ENCODE peak calls at places on chromosome 21, in six cellular contexts. A is neuronal stem cell, G is IMR-90, S is H1, X is trophoblast cell, H is mesenchymal stem cell. R is an unnamed sample.
A peak's percentile ranks its signal among the peaks of the same experiment; 100 is the strongest.

GRCh38 chr21:14259669-14260458 is 43.9 kb downstream of the RBM11 start:
- DNase-seq in A (peak; percentile 53), G (peak; percentile 56), S (no peak), X (peak; percentile 78), H (peak; percentile 53), R (no peak)

GRCh38 chr21:43803558-43804300 is 14.4 kb downstream of the RRP1 start:
- DNase-seq in A (no peak), G (no peak), S (no peak), X (no peak), H (no peak), R (no peak)

GRCh38 chr21:17781524-17781923 is 37.6 kb downstream of the C21orf91 start:
- DNase-seq in A (no peak), G (no peak), S (no peak), X (no peak), H (no peak), R (no peak)

GRCh38 chr21:29121759-29122158 is 8.7 kb upstream of the MAP3K7CL start:
- DNase-seq in A (no peak), G (no peak), S (no peak), X (no peak), H (no peak), R (no peak)

GRCh38 chr21:29091032-29091431 is 17.6 kb upstream of the CCT8 start:
- DNase-seq in A (no peak), G (peak; percentile 84), S (no peak), X (peak; percentile 87), H (peak; percentile 76), R (no peak)

GRCh38 chr21:37319551-37319950 is 47.0 kb upstream of the DYRK1A start:
- DNase-seq in A (no peak), G (no peak), S (no peak), X (no peak), H (no peak), R (no peak)

GRCh38 chr21:46376856-46377453 is 53.0 kb downstream of the PCNT start:
- DNase-seq in A (no peak), G (no peak), S (no peak), X (no peak), H (no peak), R (no peak)

GRCh38 chr21:33651965-33652680 is 9.8 kb downstream of the ITSN1 start:
- DNase-seq in A (no peak), G (no peak), S (no peak), X (no peak), H (no peak), R (no peak)

GRCh38 chr21:37237764-37238163 is 29.4 kb downstream of the VPS26C start:
- DNase-seq in A (no peak), G (no peak), S (no peak), X (no peak), H (no peak), R (no peak)

GRCh38 chr21:25878334-25878733 is 143.6 kb downstream of the GABPA start:
- DNase-seq in A (no peak), G (peak; percentile 18), S (no peak), X (peak; percentile 42), H (peak; percentile 34), R (no peak)

GRCh38 chr21:28884481-28884880 is 108.2 kb downstream of the LTN1 start:
- DNase-seq in A (no peak), G (peak; percentile 8), S (no peak), X (no peak), H (no peak), R (no peak)

GRCh38 chr21:46264690-46265144 is 20.7 kb downstream of the MCM3AP start:
- DNase-seq in A (no peak), G (no peak), S (no peak), X (no peak), H (no peak), R (no peak)

GRCh38 chr21:37821791-37822450 is 94.3 kb downstream of the KCNJ6 start:
- DNase-seq in A (no peak), G (peak; percentile 45), S (no peak), X (no peak), H (no peak), R (no peak)

GRCh38 chr21:32299695-32300094 is 1.0 kb downstream of the MRAP start:
- DNase-seq in A (no peak), G (no peak), S (no peak), X (no peak), H (no peak), R (no peak)

GRCh38 chr21:34524671-34525601 is 12.9 kb upstream of the KCNE1 start:
- DNase-seq in A (no peak), G (peak; percentile 84), S (no peak), X (peak; percentile 88), H (peak; percentile 74), R (peak; percentile 71)

GRCh38 chr21:17828223-17828622 is 9.1 kb upstream of the C21orf91 start:
- DNase-seq in A (no peak), G (peak; percentile 75), S (no peak), X (peak; percentile 9), H (peak; percentile 66), R (no peak)

GRCh38 chr21:19507682-19508260 is 1104.2 kb upstream of the TMPRSS15 start:
- DNase-seq in A (no peak), G (no peak), S (no peak), X (no peak), H (peak; percentile 12), R (no peak)

GRCh38 chr21:20424943-20425342 is 573.3 kb upstream of the NCAM2 start:
- DNase-seq in A (no peak), G (no peak), S (no peak), X (no peak), H (no peak), R (peak; percentile 36)

GRCh38 chr21:31530918-31531705 is 128.4 kb upstream of the SOD1 start:
- DNase-seq in A (no peak), G (no peak), S (no peak), X (no peak), H (no peak), R (no peak)

GRCh38 chr21:43687566-43688395 is 28.4 kb downstream of the RRP1B start:
- DNase-seq in A (no peak), G (no peak), S (no peak), X (no peak), H (no peak), R (no peak)

GRCh38 chr21:14382486-14382834 is 486 bp downstream of the HSPA13 start:
- DNase-seq in A (no peak), G (peak; percentile 11), S (no peak), X (no peak), H (no peak), R (no peak)

GRCh38 chr21:25903599-25903998 is 168.8 kb downstream of the GABPA start:
- DNase-seq in A (no peak), G (no peak), S (no peak), X (peak; percentile 27), H (peak; percentile 27), R (no peak)

GRCh38 chr21:43971201-43971991 is 40.7 kb upstream of the TRAPPC10 start:
- DNase-seq in A (no peak), G (no peak), S (no peak), X (no peak), H (no peak), R (no peak)

GRCh38 chr21:41316641-41317392 is at the start of gene FAM3B:
- DNase-seq in A (peak; percentile 15), G (no peak), S (peak; percentile 43), X (peak; percentile 22), H (no peak), R (peak; percentile 84)

DNA sequence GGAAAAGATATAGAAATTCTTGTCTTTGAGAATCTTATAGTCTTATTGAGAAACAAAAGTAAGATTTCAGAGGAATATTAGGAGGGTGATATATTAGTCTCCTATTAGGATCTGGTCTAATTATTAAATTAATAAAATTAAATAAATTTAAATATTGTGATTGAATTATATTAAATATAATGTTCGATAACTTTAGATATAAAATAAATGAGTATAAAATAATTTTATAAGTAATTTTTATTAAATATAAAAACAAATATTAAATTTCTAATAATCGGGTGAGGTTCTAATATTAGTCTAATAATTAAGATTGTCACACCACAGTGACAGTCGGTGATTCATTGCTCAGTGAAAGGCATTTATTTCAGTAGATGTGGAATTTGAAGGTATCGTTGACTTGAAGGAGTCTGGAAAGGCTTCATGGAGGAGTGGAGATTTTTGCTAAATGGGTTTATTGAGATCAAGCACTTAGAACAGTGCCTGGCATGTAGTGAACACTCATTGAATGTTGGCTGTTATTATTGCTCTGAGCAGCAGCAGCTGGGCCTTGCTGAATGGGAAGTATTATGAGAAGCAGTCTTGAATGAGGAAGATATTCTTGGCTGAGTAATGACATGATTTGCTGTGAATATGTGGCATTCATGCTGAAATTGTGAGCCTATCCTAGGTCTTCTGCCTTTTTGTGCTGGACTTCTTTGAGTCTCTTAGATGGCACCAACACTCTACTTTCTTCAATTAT is 74.6 kb downstream of the USP25 start:
- DNase-seq in A (no peak), G (no peak), S (no peak), X (no peak), H (no peak), R (no peak)
- H4K91ac ChIP-seq in A (no peak overlapping the region), G (no peak overlapping the region), S (no peak overlapping the region), X (no peak overlapping the region), H (no peak overlapping the region), R (no peak overlapping the region)

GRCh38 chr21:45054927-45055612 is 19.3 kb upstream of the ADARB1 start:
- DNase-seq in A (no peak), G (no peak), S (no peak), X (no peak), H (no peak), R (peak; percentile 23)

GRCh38 chr21:45056917-45057560 is 17.3 kb upstream of the ADARB1 start:
- DNase-seq in A (no peak), G (no peak), S (no peak), X (no peak), H (no peak), R (no peak)

GRCh38 chr21:45055861-45056260 is 18.5 kb upstream of the ADARB1 start:
- DNase-seq in A (no peak), G (peak; percentile 47), S (no peak), X (no peak), H (no peak), R (peak; percentile 20)

GRCh38 chr21:45057886-45058285 is 16.5 kb upstream of the ADARB1 start:
- DNase-seq in A (no peak), G (no peak), S (no peak), X (no peak), H (no peak), R (no peak)

GRCh38 chr21:45056505-45056904 is 17.9 kb upstream of the ADARB1 start:
- DNase-seq in A (no peak), G (no peak), S (no peak), X (no peak), H (no peak), R (no peak)
- H3K4me2 ChIP-seq in A (no peak overlapping the region), G (no peak overlapping the region), S (no peak overlapping the region), X (no peak overlapping the region), H (no peak overlapping the region), R (no peak overlapping the region)

GRCh38 chr21:35559128-35559831 is 501.0 kb downstream of the SETD4 start:
- DNase-seq in A (no peak), G (peak; percentile 95), S (no peak), X (peak; percentile 6), H (peak; percentile 98), R (no peak)
- H3K4me1 ChIP-seq in A (no peaks in the 10 kb centered on the region), G (peaks cover 14% of the 10 kb centered on the region), S (no peaks in the 10 kb centered on the region), X (no peaks in the 10 kb centered on the region), H (peaks cover 3% of the 10 kb centered on the region), R (peaks cover 2% of the 10 kb centered on the region)

DNA sequence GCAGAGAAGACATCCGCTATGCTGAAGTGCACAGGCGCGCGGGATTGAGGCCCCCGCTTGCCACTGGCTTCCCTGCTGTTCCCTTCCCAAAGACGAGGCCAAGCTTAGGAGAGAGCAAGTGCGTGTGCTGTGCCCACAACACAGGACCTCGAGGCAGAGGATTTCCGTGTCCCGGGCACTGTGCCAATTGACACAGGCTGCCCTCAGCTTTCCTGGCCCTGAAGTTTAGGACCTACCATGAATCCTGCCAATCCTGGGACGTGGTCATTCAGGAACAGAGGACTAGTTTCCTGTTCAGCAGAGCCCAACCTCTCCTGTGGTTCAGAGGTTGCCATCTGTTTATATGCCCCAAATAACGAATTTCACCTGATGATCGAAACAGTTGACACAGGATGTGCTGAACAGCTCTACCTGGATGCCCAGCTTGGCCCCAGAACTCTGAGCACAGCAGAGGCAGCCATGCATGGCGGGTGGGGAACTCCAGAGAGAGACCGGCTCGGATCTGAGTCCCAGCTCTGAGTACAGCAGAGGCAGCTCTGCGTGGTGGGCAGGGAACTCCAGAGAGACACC is 22.0 kb downstream of the SLC37A1 start:
- DNase-seq in A (no peak), G (no peak), S (no peak), X (no peak), H (no peak), R (no peak)
- H4K91ac ChIP-seq in A (no peak overlapping the region), G (no peak overlapping the region), S (no peak overlapping the region), X (no peak overlapping the region), H (no peak overlapping the region), R (no peak overlapping the region)